ENCODE peak calls at places on chromosomes 3 and 15, in six cellular contexts. O is caudate nucleus; Y is effector memory CD4-positive, alpha-beta T cell; K is suprapubic skin; U is pancreas; T is body of pancreas. C is an unnamed sample.
A peak's percentile ranks its signal among the peaks of the same experiment; 100 is the strongest.

GRCh38 chr15:28888900-28889299 is 3.1 kb downstream of the APBA2 start:
- DNase-seq in O (no peak), Y (no peak), K (no peak), U (no peak), T (no peak), C (no peak)

GRCh38 chr3:141544697-141545096 is 57.9 kb downstream of the RASA2 start:
- DNase-seq in O (no peak), Y (no peak), K (no peak), U (no peak), T (no peak), C (peak; percentile 34)

GRCh38 chr15:90845201-90845949 is 23.0 kb upstream of the FURIN start:
- DNase-seq in O (no peak), Y (no peak), K (no peak), U (no peak), T (peak; percentile 40), C (no peak)

GRCh38 chr3:47012342-47013230 is 33.1 kb downstream of the NBEAL2 start:
- DNase-seq in O (no peak), Y (no peak), K (no peak), U (no peak), T (peak; percentile 46), C (peak; percentile 16)

GRCh38 chr3:141894524-141895176 is 18.2 kb downstream of the ATP1B3 start:
- DNase-seq in O (no peak), Y (no peak), K (no peak), U (no peak), T (no peak), C (no peak)

GRCh38 chr3:150351398-150351797 is 56.7 kb upstream of the TSC22D2 start:
- DNase-seq in O (no peak), Y (no peak), K (no peak), U (no peak), T (no peak), C (no peak)

GRCh38 chr3:120528163-120528562 is 68.0 kb upstream of the NDUFB4 start:
- DNase-seq in O (no peak), Y (no peak), K (no peak), U (no peak), T (no peak), C (no peak)

GRCh38 chr3:11282250-11283125 is 10.3 kb downstream of the ATG7 start:
- DNase-seq in O (peak; percentile 62), Y (no peak), K (no peak), U (no peak), T (peak; percentile 32), C (peak; percentile 37)

GRCh38 chr3:152222327-152222726 is 46.4 kb upstream of the MBNL1 start:
- DNase-seq in O (no peak), Y (no peak), K (no peak), U (no peak), T (no peak), C (no peak)

GRCh38 chr15:93076217-93076616 is 12.8 kb downstream of the RGMA start:
- DNase-seq in O (no peak), Y (no peak), K (no peak), U (no peak), T (no peak), C (no peak)

GRCh38 chr3:152943645-152944044 is 108.7 kb downstream of the P2RY1 start:
- DNase-seq in O (no peak), Y (no peak), K (no peak), U (no peak), T (no peak), C (no peak)

GRCh38 chr3:152309031-152309430 is 40.3 kb downstream of the MBNL1 start:
- DNase-seq in O (no peak), Y (no peak), K (no peak), U (no peak), T (no peak), C (no peak)

GRCh38 chr3:191401775-191402357 is 59.1 kb upstream of the PYDC2 start:
- DNase-seq in O (no peak), Y (no peak), K (no peak), U (no peak), T (no peak), C (no peak)

GRCh38 chr3:13880811-13881156 is 913 bp upstream of the WNT7A start:
- DNase-seq in O (no peak), Y (no peak), K (peak; percentile 58), U (peak; percentile 76), T (no peak), C (no peak)

GRCh38 chr15:87710406-87710805 is 546.1 kb downstream of the NTRK3 start:
- DNase-seq in O (no peak), Y (no peak), K (no peak), U (no peak), T (peak; percentile 43), C (no peak)

GRCh38 chr3:62414786-62415185 is 41.4 kb upstream of the FEZF2 start:
- DNase-seq in O (no peak), Y (no peak), K (no peak), U (no peak), T (no peak), C (no peak)
- H3K27ac ChIP-seq in O (no peak overlapping the region), Y (no peak overlapping the region), K (no peak overlapping the region), U (no peak overlapping the region), T (no peak overlapping the region), C (no peak overlapping the region)

GRCh38 chr3:44048949-44049348 is 192.7 kb upstream of the TOPAZ1 start:
- DNase-seq in O (no peak), Y (no peak), K (no peak), U (no peak), T (no peak), C (no peak)

GRCh38 chr3:44048196-44048924 is 193.3 kb upstream of the TOPAZ1 start:
- DNase-seq in O (no peak), Y (no peak), K (no peak), U (no peak), T (peak; percentile 25), C (no peak)

GRCh38 chr3:44050051-44050570 is 191.6 kb upstream of the TOPAZ1 start:
- DNase-seq in O (no peak), Y (no peak), K (no peak), U (no peak), T (no peak), C (no peak)

GRCh38 chr3:44045476-44046275 is 196.0 kb upstream of the TOPAZ1 start:
- DNase-seq in O (no peak), Y (no peak), K (no peak), U (no peak), T (peak; percentile 78), C (peak; percentile 29)

DNA sequence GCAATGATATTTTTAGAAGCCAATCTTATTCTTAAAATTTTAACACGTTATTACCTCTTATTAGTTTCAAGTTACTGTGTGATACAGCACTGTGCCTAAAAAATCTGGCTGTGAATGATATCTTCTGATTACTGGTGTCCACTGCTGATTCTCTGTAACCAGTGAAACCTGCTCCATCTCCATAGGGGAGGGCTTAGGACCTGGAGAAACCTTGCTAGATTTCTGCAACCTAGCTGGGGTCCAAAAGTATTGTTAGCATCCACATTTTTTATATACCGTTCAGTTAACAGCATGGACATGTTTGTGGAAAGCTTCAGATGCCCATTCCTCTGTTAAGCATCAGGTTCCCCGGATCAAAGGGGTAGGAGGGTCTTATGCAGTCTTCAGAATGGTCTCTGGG is 193.9 kb upstream of the TOPAZ1 start:
- DNase-seq in O (no peak), Y (no peak), K (no peak), U (no peak), T (no peak), C (no peak)
- H3K27ac ChIP-seq in O (peak overlapping the region; percentile 28), Y (no peak overlapping the region), K (no peak overlapping the region), U (peak overlapping the region; percentile 5), T (peak overlapping the region; percentile 76), C (no peak overlapping the region)

DNA sequence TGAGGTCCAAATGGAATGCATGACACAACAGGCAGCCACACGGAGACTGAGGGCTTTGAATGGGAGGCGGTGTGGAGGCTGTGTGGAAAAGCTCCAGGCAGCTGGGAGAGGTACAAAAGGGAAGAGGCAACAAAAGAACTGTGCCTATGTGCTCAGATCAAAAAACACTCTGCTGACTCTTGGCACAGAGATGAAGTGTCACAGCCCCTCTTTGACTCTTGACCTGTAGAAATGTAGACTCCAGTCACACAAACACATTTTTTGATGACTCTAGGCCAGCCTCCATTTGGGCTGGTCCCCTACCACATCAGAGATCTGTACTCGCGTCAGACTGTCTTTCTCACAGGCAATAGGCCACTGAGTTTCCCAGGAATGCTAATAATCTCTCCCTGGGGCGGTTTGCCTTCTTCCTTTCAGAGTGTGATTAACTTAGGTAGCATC is 456.1 kb downstream of the TUSC7 start:
- DNase-seq in O (no peak), Y (no peak), K (no peak), U (no peak), T (no peak), C (no peak)
- H3K27ac ChIP-seq in O (no peak overlapping the region), Y (no peak overlapping the region), K (no peak overlapping the region), U (no peak overlapping the region), T (no peak overlapping the region), C (no peak overlapping the region)

DNA sequence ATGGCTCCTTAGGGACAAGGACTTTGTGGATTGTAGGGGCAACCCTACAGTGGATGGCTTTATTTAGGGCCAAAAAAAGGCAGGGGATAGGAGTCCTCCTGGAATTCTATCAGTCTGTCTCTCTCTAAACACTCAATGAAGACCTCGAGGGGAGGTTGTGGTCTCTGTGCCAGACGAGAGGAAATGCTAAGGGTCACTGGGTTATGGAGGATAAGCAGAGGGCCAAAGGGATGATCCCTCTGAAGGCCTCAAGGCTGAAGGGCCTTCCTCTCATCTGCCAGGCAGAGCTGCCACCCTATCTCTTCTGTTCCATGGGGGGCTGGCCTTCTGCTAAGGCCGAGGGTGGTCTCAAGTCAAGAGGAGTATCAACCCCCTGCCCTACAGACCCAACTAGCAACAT is 27.0 kb downstream of the PLXNB1 start:
- DNase-seq in O (no peak), Y (no peak), K (no peak), U (peak; percentile 13), T (no peak), C (no peak)
- H3K27ac ChIP-seq in O (no peak overlapping the region), Y (no peak overlapping the region), K (peak overlapping the region; percentile 91), U (no peak overlapping the region), T (peak overlapping the region; percentile 53), C (no peak overlapping the region)